ENCODE peak calls at places on chromosome 12, in five cellular contexts. G is GM23338, M is thyroid gland, U is neuronal stem cell, A is foreskin keratinocyte. T is an unnamed sample.

GRCh38 chr12:127570387-127570786 is 696.6 kb upstream of the TMEM132C start:
- DNase-seq in G (no peak), M (no peak), U (no peak), A (no peak), T (no peak)

GRCh38 chr12:19872745-19873144 is 433.5 kb downstream of the AEBP2 start:
- DNase-seq in G (no peak), M (no peak), U (no peak), A (no peak), T (no peak)

GRCh38 chr12:4866288-4866687 is 43.4 kb upstream of the KCNA1 start:
- DNase-seq in G (no peak), M (no peak), U (no peak), A (no peak), T (no peak)

GRCh38 chr12:48960834-48961233 is 3.5 kb upstream of the ARF3 start:
- DNase-seq in G (no peak), M (no peak), U (no peak), A (no peak), T (no peak)

GRCh38 chr12:100987552-100988277 is 193.1 kb downstream of the ANO4 start:
- DNase-seq in G (peak; percentile 80), M (no peak), U (peak; percentile 31), A (peak; percentile 57), T (peak; percentile 48)

GRCh38 chr12:29844667-29845066 is 60.9 kb upstream of the TMTC1 start:
- DNase-seq in G (no peak), M (no peak), U (no peak), A (peak; percentile 37), T (peak; percentile 54)

GRCh38 chr12:113359939-113360748 is 1.8 kb downstream of the PLBD2 start:
- DNase-seq in G (peak; percentile 20), M (no peak), U (no peak), A (no peak), T (no peak)

GRCh38 chr12:52618866-52619265 is 507 bp upstream of the KRT73 start:
- DNase-seq in G (no peak), M (no peak), U (no peak), A (no peak), T (no peak)

GRCh38 chr12:1309610-1310009 is 284.8 kb downstream of the FBXL14 start:
- DNase-seq in G (no peak), M (no peak), U (no peak), A (no peak), T (no peak)

GRCh38 chr12:92063641-92064040 is 82.0 kb downstream of the BTG1 start:
- DNase-seq in G (no peak), M (no peak), U (no peak), A (no peak), T (no peak)

GRCh38 chr12:115423546-115423987 is 739.6 kb upstream of the TBX3 start:
- DNase-seq in G (no peak), M (no peak), U (no peak), A (no peak), T (no peak)

GRCh38 chr12:45644521-45644920 is 85.0 kb upstream of the ARID2 start:
- DNase-seq in G (peak; percentile 12), M (no peak), U (no peak), A (peak; percentile 91), T (peak; percentile 83)

GRCh38 chr12:104309446-104309993 is 6.0 kb downstream of the EID3 start:
- DNase-seq in G (no peak), M (no peak), U (no peak), A (no peak), T (no peak)

GRCh38 chr12:132395908-132396305 is 66.5 kb upstream of the GALNT9 start:
- DNase-seq in G (no peak), M (no peak), U (no peak), A (no peak), T (no peak)

GRCh38 chr12:112317481-112317880 is 64.8 kb downstream of the HECTD4 start:
- DNase-seq in G (no peak), M (no peak), U (peak; percentile 48), A (no peak), T (no peak)

GRCh38 chr12:27505124-27505523 is 18.9 kb upstream of the PPFIBP1 start:
- DNase-seq in G (no peak), M (no peak), U (no peak), A (no peak), T (no peak)

GRCh38 chr12:43057561-43057960 is 468.0 kb upstream of the PRICKLE1 start:
- DNase-seq in G (no peak), M (no peak), U (no peak), A (peak; percentile 32), T (peak; percentile 4)

GRCh38 chr12:110972870-110973269 is 52.5 kb upstream of the MYL2 start:
- DNase-seq in G (no peak), M (no peak), U (no peak), A (no peak), T (no peak)

GRCh38 chr12:66164349-66164821 is 5.4 kb downstream of the TMBIM4 start:
- DNase-seq in G (no peak), M (no peak), U (no peak), A (no peak), T (no peak)

GRCh38 chr12:123992118-123992825 is 19.3 kb downstream of the ZNF664 start:
- DNase-seq in G (no peak), M (peak; percentile 88), U (no peak), A (peak; percentile 61), T (peak; percentile 32)

GRCh38 chr12:71085575-71085974 is 72.2 kb downstream of the TSPAN8 start:
- DNase-seq in G (no peak), M (no peak), U (no peak), A (no peak), T (no peak)

GRCh38 chr12:124327362-124328043 is 32.6 kb downstream of the RFLNA start:
- DNase-seq in G (no peak), M (no peak), U (no peak), A (no peak), T (no peak)

GRCh38 chr12:105482976-105483375 is 152.5 kb downstream of the C12orf75 start:
- DNase-seq in G (no peak), M (no peak), U (no peak), A (no peak), T (no peak)

GRCh38 chr12:23209793-23210192 is 584.8 kb downstream of the ETNK1 start:
- DNase-seq in G (no peak), M (no peak), U (no peak), A (peak; percentile 83), T (peak; percentile 29)

GRCh38 chr12:78038986-78039385 is 208.3 kb downstream of the NAV3 start:
- DNase-seq in G (no peak), M (no peak), U (no peak), A (no peak), T (no peak)

GRCh38 chr12:96258451-96258933 is 64.3 kb downstream of the ELK3 start:
- DNase-seq in G (peak; percentile 41), M (no peak), U (no peak), A (no peak), T (peak; percentile 39)
- H3K27ac ChIP-seq in G (peak overlapping the region; percentile 60), M (no peak overlapping the region), U (peak overlapping the region; percentile 62), A (no peak overlapping the region), T (no peak overlapping the region)

DNA sequence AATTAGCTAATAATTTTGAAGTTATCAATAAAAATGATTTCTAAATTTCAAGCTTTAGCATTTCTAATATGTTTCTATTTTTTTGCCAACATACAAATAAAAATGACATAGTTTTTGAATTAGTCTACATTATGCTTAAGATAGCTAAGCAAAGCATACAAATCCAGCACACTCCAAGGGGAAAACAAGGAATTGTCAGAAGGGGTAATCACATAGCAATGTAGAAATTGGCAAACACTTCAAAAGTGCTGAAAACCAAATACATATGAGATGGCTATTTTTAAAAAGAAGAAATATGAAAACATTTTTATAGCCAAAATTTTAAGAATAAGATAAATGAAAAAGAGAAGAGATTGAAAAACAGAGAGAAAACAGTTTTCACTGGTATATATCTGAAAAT is 308.1 kb downstream of the SLC6A15 start:
- DNase-seq in G (no peak), M (no peak), U (no peak), A (no peak), T (no peak)
- H3K27ac ChIP-seq in G (no peak overlapping the region), M (no peak overlapping the region), U (no peak overlapping the region), A (no peak overlapping the region), T (no peak overlapping the region)

DNA sequence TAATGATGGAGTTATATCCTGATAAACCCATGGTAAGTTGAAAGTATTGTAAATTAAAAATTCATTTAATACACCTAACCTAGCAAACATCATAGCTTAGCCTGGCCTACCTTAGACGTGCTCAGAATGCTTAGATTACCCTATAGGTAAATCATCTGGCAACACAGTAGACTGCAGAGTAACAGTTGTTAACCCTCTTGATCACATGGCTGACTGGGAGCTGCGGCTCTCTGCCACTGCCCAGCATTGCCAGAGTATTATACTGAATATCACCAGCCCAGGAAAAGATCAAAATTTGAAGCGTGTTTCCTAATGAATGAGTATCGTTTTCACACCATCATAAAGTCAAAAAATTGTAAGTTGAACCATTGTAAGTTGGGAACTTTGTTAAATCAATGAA is 17.8 kb upstream of the TMPRSS12 start:
- DNase-seq in G (peak; percentile 12), M (no peak), U (no peak), A (no peak), T (no peak)
- H3K27ac ChIP-seq in G (no peak overlapping the region), M (peak overlapping the region; percentile 54), U (no peak overlapping the region), A (no peak overlapping the region), T (no peak overlapping the region)

GRCh38 chr12:6372403-6373003 is 2.9 kb downstream of the SCNN1A start:
- DNase-seq in G (peak; percentile 29), M (peak; percentile 40), U (no peak), A (peak; percentile 95), T (peak; percentile 92)

GRCh38 chr12:6370576-6370935 is 4.8 kb downstream of the SCNN1A start:
- DNase-seq in G (no peak), M (peak; percentile 23), U (no peak), A (no peak), T (no peak)

GRCh38 chr12:6373022-6373787 is 2.2 kb downstream of the SCNN1A start:
- DNase-seq in G (no peak), M (peak; percentile 65), U (no peak), A (no peak), T (no peak)

GRCh38 chr12:6369916-6370575 is 5.3 kb downstream of the SCNN1A start:
- DNase-seq in G (no peak), M (peak; percentile 42), U (no peak), A (no peak), T (no peak)

GRCh38 chr12:6370994-6371754 is 4.2 kb downstream of the SCNN1A start:
- DNase-seq in G (peak; percentile 96), M (peak; percentile 93), U (peak; percentile 50), A (peak; percentile 95), T (peak; percentile 95)
- H3K27ac ChIP-seq in G (peak overlapping the region; percentile 97), M (peak overlapping the region; percentile 97), U (peak overlapping the region; percentile 63), A (peak overlapping the region; percentile 93), T (peak overlapping the region; percentile 92)

GRCh38 chr12:6182279-6182898 is 17.8 kb upstream of the CD9 start:
- DNase-seq in G (no peak), M (peak; percentile 52), U (no peak), A (peak; percentile 77), T (peak; percentile 79)

GRCh38 chr12:6178981-6179761 is 21.0 kb upstream of the CD9 start:
- DNase-seq in G (peak; percentile 61), M (no peak), U (no peak), A (no peak), T (no peak)

GRCh38 chr12:6181166-6181565 is 19.0 kb upstream of the CD9 start:
- DNase-seq in G (no peak), M (no peak), U (no peak), A (no peak), T (no peak)

GRCh38 chr12:6181583-6182278 is 18.5 kb upstream of the CD9 start:
- DNase-seq in G (no peak), M (no peak), U (no peak), A (no peak), T (no peak)

GRCh38 chr12:6180300-6181051 is 19.7 kb upstream of the CD9 start:
- DNase-seq in G (no peak), M (peak; percentile 38), U (no peak), A (peak; percentile 36), T (peak; percentile 51)
- H3K27ac ChIP-seq in G (no peak overlapping the region), M (peak overlapping the region; percentile 62), U (no peak overlapping the region), A (no peak overlapping the region), T (no peak overlapping the region)

T was measured in mammary epithelial cell.